ENCODE peak calls at places on chromosome 10, in seven cellular contexts. O is K562, Z is PC-9, F is IMR-90, N is hepatocyte, G is fibroblast of lung, C is GM23248. Q is an unnamed sample. For H3K4me1 and H3K36me3, the result is how much of the 10 kb centered on the place peaks cover.

GRCh38 chr10:56178210-56178609 is 182.8 kb downstream of the ZWINT start:
- DNase-seq in O (no peak), Z (no peak), F (no peak), N (no peak), G (no peak), C (no peak), Q (no peak)

GRCh38 chr10:129628823-129629222 is 161.8 kb downstream of the MGMT start:
- DNase-seq in O (no peak), Z (no peak), F (no peak), N (no peak), G (no peak), C (no peak), Q (no peak)

GRCh38 chr10:74289956-74290355 is 138.9 kb downstream of the ADK start:
- DNase-seq in O (no peak), Z (no peak), F (peak), N (no peak), G (peak), C (peak), Q (no peak)

GRCh38 chr10:112554263-112554662 is 107.2 kb downstream of the VTI1A start:
- DNase-seq in O (no peak), Z (no peak), F (no peak), N (no peak), G (no peak), C (no peak), Q (no peak)

GRCh38 chr10:29849434-29849833 is 210.0 kb downstream of the JCAD start:
- DNase-seq in O (no peak), Z (no peak), F (peak), N (no peak), G (peak), C (peak), Q (peak)

GRCh38 chr10:1564791-1565190 is 172.5 kb downstream of the ADARB2 start:
- DNase-seq in O (no peak), Z (no peak), F (no peak), N (no peak), G (no peak), C (no peak), Q (no peak)

GRCh38 chr10:11612004-11613001 is 853 bp upstream of the USP6NL start:
- DNase-seq in O (no peak), Z (peak), F (no peak), N (peak), G (peak), C (peak), Q (peak)

GRCh38 chr10:90047243-90047729 is 345.9 kb downstream of the KIF20B start:
- DNase-seq in O (no peak), Z (no peak), F (no peak), N (no peak), G (peak), C (no peak), Q (no peak)

GRCh38 chr10:3105166-3105565 is 37.8 kb downstream of the PFKP start:
- DNase-seq in O (no peak), Z (no peak), F (no peak), N (no peak), G (no peak), C (no peak), Q (no peak)

GRCh38 chr10:15121707-15122106 is 24.6 kb downstream of the RPP38 start:
- DNase-seq in O (no peak), Z (no peak), F (peak), N (no peak), G (peak), C (no peak), Q (no peak)

GRCh38 chr10:29392376-29393021 is 103.6 kb downstream of the LYZL1 start:
- DNase-seq in O (peak), Z (no peak), F (peak), N (peak), G (peak), C (peak), Q (peak)

GRCh38 chr10:34292675-34293074 is 522.4 kb downstream of the PARD3 start:
- DNase-seq in O (no peak), Z (no peak), F (peak), N (no peak), G (peak), C (no peak), Q (no peak)

GRCh38 chr10:80104066-80104926 is 25.8 kb downstream of the TMEM254 start:
- DNase-seq in O (no peak), Z (peak), F (peak), N (peak), G (peak), C (peak), Q (no peak)

GRCh38 chr10:16735626-16736025 is 81.6 kb downstream of the RSU1 start:
- DNase-seq in O (no peak), Z (no peak), F (no peak), N (no peak), G (no peak), C (no peak), Q (no peak)

GRCh38 chr10:73773152-73773879 is 8.5 kb upstream of the CHCHD1 start:
- DNase-seq in O (no peak), Z (no peak), F (peak), N (no peak), G (no peak), C (peak), Q (no peak)

GRCh38 chr10:79180619-79181221 is 112.0 kb downstream of the ZMIZ1 start:
- DNase-seq in O (peak), Z (no peak), F (no peak), N (no peak), G (no peak), C (peak), Q (no peak)

GRCh38 chr10:61891911-61892310 is 9.6 kb upstream of the ARID5B start:
- DNase-seq in O (no peak), Z (no peak), F (peak), N (no peak), G (no peak), C (no peak), Q (no peak)

GRCh38 chr10:3623746-3624145 is 161.3 kb downstream of the KLF6 start:
- DNase-seq in O (no peak), Z (peak), F (peak), N (no peak), G (peak), C (peak), Q (no peak)

GRCh38 chr10:107855933-107856332 is 691.4 kb upstream of the SORCS1 start:
- DNase-seq in O (no peak), Z (no peak), F (no peak), N (no peak), G (no peak), C (peak), Q (no peak)

GRCh38 chr10:70078329-70078728 is 25.7 kb downstream of the MACROH2A2 start:
- DNase-seq in O (no peak), Z (no peak), F (no peak), N (no peak), G (no peak), C (no peak), Q (no peak)

GRCh38 chr10:3774018-3774813 is 10.8 kb downstream of the KLF6 start:
- DNase-seq in O (no peak), Z (no peak), F (peak), N (peak), G (peak), C (peak), Q (no peak)

DNA sequence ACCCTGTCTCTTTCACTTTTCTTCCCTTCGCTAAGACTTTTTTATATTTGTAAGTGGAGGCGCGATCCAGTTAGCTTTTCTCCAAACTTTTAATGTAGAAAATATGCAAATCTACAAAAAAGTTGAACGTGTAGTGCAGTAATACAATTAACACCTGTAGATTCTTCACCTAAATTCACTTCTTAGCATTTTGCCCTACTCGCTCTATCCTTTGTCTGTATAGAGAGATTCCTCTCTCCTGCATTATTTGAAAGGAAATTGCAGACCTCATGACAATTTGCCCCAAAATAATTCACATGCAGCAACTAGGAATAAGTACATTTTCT is 21.4 kb downstream of the FGFBP3 start:
- DNase-seq in O (no peak), Z (no peak), F (no peak), N (no peak), G (no peak), C (no peak), Q (no peak)
- H3K4me1 ChIP-seq in O (under half), Z (under half), F (under half), N (under half), G (under half), C (under half), Q (under half)

DNA sequence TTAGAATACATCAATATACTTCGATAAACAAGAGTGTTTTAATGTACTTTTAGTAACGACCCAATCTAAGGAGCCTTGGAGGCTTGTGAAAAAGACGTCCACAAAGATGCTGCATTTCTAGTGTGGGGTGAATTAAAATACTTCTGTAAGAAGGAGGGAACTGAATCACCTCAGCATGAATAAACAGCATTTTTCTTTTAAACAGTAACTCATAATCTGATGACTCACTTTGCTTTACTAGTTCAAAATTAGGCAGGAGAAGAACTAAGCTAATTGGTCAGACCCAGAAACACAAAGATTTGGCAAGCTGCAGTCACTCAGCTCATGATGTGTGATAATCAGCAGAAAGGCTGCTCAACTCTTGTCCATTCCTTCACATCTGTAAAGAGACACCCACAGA is 24.2 kb downstream of the NCOA4 start:
- DNase-seq in O (no peak), Z (no peak), F (peak), N (no peak), G (peak), C (peak), Q (no peak)
- H3K36me3 ChIP-seq in O (half or more), Z (half or more), F (half or more), N (under half), G (under half), C (half or more), Q (half or more)

GRCh38 chr10:119191881-119192280 is 13.3 kb upstream of the PRDX3 start:
- DNase-seq in O (no peak), Z (peak), F (no peak), N (no peak), G (no peak), C (no peak), Q (no peak)

GRCh38 chr10:119190954-119191619 is 12.5 kb upstream of the PRDX3 start:
- DNase-seq in O (no peak), Z (no peak), F (no peak), N (no peak), G (no peak), C (no peak), Q (no peak)

GRCh38 chr10:119190353-119190752 is 11.7 kb upstream of the PRDX3 start:
- DNase-seq in O (no peak), Z (peak), F (peak), N (peak), G (peak), C (peak), Q (no peak)

DNA sequence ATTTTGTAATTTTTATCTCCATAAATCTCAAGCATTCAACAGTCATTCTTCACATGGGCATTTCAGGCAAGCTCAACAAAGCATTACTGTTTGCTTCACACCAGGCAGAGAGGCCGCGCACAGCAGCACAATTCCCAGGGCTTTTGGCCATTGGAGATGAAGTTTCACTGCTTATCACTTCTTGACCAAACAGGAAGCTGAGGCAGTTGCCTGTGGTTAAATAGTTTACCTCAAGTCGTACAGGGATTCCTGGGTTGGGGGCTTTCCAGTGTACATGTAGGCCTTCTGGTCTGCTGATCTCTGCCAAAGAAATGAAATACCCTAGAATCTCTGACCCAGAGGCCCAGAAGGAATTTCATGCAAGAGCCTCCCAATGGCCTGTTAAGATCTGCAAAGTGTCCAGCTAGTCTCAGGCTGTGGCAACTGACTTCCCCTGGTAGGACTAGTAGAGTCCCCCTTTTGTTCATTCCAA is 11.2 kb upstream of the PRDX3 start:
- DNase-seq in O (no peak), Z (no peak), F (peak), N (no peak), G (peak), C (no peak), Q (peak)
- H2AFZ ChIP-seq in O (peak), Z (no peak), F (peak), N (no peak), G (no peak), C (no peak), Q (no peak)

DNA sequence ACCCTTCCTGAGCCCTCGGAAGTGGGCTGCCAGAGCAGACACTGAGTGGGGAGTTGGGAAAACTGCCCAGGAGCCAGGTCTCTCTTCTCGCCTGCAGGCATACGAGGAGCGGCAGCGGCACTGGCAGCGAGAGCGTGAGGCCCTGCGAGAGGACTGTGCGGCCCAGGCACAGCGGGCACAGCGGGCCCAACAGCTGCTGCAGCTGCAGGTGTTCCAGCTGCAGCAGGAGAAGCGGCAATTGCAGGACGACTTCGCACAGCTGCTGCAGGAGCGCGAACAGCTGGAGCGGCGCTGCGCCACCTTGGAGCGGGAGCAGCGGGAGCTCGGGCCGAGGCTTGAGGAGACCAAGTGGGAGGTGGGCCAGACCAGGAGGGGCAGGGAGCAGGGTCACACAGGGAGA is 5.8 kb downstream of the LZTS2 start:
- DNase-seq in O (no peak), Z (no peak), F (no peak), N (no peak), G (no peak), C (no peak), Q (no peak)
- H3K4me1 ChIP-seq in O (under half), Z (under half), F (under half), N (under half), G (under half), C (under half), Q (under half)

GRCh38 chr10:130833596-130833995 is 477.9 kb downstream of the TCERG1L start:
- DNase-seq in O (no peak), Z (no peak), F (no peak), N (no peak), G (no peak), C (no peak), Q (no peak)

GRCh38 chr10:130834573-130834972 is 476.9 kb downstream of the TCERG1L start:
- DNase-seq in O (no peak), Z (no peak), F (no peak), N (no peak), G (no peak), C (no peak), Q (no peak)

GRCh38 chr10:130836344-130836743 is 475.2 kb downstream of the TCERG1L start:
- DNase-seq in O (no peak), Z (no peak), F (no peak), N (no peak), G (no peak), C (no peak), Q (no peak)

GRCh38 chr10:130834170-130834569 is 477.4 kb downstream of the TCERG1L start:
- DNase-seq in O (no peak), Z (no peak), F (no peak), N (no peak), G (no peak), C (no peak), Q (no peak)

DNA sequence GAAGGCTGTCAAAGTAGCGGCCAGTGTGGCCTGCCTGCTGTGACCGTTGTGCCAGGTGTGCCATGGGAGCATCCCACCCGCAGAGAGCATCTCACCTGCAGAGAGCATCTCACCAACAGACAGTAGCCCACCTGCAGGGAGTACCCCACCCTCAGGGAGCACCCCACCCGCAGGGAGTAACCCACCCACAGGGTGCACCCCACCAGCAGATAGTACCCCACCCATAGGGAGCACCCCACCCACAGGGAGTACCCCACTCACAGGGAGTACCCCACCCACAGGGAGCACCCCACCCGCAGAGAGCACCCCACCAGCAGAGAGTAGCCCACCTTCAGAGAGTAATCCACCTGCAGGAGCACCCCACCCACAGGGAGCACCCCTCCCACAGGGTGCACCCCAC is 476.5 kb downstream of the TCERG1L start:
- DNase-seq in O (no peak), Z (no peak), F (no peak), N (no peak), G (no peak), C (no peak), Q (no peak)
- H3K36me3 ChIP-seq in O (under half), Z (under half), F (under half), N (under half), G (under half), C (under half), Q (under half)

GRCh38 chr10:33074443-33074842 is 116.4 kb upstream of the ITGB1 start:
- DNase-seq in O (no peak), Z (no peak), F (no peak), N (no peak), G (no peak), C (no peak), Q (no peak)
- H2AFZ ChIP-seq in O (no peak), Z (no peak), F (no peak), N (no peak), G (no peak), C (peak), Q (no peak)

DNA sequence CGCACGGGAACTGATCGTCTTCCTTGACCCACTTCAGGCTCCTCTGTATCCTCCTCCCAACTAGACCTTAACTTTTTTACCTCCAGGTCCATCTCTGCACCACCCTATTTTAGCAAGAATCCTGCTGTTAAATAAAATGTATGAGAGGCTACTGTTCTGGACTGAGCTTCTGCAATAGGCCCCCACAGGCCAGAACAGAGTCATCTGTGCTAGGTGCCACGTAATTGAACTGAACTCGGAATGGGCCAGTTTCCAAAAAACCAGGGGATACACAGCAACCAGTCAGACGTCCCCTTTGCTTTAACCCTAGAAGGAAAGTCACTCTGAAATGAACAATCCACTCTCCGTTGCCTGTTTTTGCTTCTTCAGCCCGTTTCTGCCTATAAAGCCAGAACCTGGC is 71.3 kb downstream of the CHST15 start:
- DNase-seq in O (no peak), Z (no peak), F (no peak), N (no peak), G (peak), C (no peak), Q (no peak)
- H3K4me1 ChIP-seq in O (under half), Z (under half), F (under half), N (under half), G (under half), C (under half), Q (under half)

GRCh38 chr10:71766717-71767419 is 6.5 kb downstream of the VSIR start:
- DNase-seq in O (peak), Z (peak), F (peak), N (peak), G (peak), C (peak), Q (no peak)

GRCh38 chr10:71767420-71768035 is 5.8 kb downstream of the VSIR start:
- DNase-seq in O (no peak), Z (peak), F (no peak), N (peak), G (peak), C (peak), Q (no peak)

GRCh38 chr10:71763352-71764127 is 9.8 kb downstream of the VSIR start:
- DNase-seq in O (peak), Z (no peak), F (peak), N (no peak), G (peak), C (peak), Q (no peak)

GRCh38 chr10:71765907-71766716 is 7.2 kb downstream of the VSIR start:
- DNase-seq in O (no peak), Z (no peak), F (no peak), N (no peak), G (no peak), C (no peak), Q (no peak)

GRCh38 chr10:71765176-71765906 is 8.0 kb downstream of the VSIR start:
- DNase-seq in O (no peak), Z (peak), F (peak), N (no peak), G (peak), C (peak), Q (no peak)
- H3K36me3 ChIP-seq in O (under half), Z (under half), F (under half), N (under half), G (under half), C (under half), Q (under half)

DNA sequence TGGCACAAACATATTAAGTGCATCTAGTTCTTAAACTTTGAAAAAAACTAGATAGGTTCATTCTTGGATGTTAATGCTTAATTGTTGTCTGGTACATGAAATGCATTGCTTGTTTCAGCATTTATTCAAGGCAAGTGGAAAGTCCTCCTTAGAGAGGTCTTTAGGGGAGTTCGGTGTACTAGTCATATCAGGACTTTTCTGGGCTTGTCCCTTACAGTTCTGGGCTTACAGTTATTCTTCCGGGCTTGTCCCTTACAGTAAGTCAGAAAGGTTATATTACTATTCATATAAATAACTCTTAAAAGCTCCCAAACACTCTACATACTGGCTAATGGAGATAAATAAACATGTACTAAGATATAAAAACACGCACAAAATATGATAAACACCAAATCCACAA is 61.6 kb upstream of the MRLN start:
- DNase-seq in O (no peak), Z (no peak), F (no peak), N (no peak), G (no peak), C (no peak), Q (no peak)
- H2AFZ ChIP-seq in O (no peak), Z (no peak), F (no peak), N (no peak), G (no peak), C (no peak), Q (no peak)

Q was measured in DND-41.